ENCODE peak calls at places on chromosomes 5 and 9, in six cellular contexts. K, C, O, J, U and Q are unnamed samples.

GRCh38 chr5:141354900-141355469 is at the start of gene PCDHGA4:
- DNase-seq in K (no peak), O (peak), J (no peak), U (no peak), C (no peak), Q (no peak)

GRCh38 chr9:133323991-133324703 is 11.8 kb downstream of the SURF6 start:
- DNase-seq in O (no peak), U (no peak), C (peak), K (no peak), J (no peak), Q (no peak)

GRCh38 chr5:164202338-164202737 is 696.9 kb downstream of the MAT2B start:
- DNase-seq in C (no peak), U (no peak), K (no peak), O (peak), J (no peak), Q (no peak)

GRCh38 chr9:76798527-76798926 is 34.3 kb downstream of the PCA3 start:
- DNase-seq in C (no peak), U (no peak), J (no peak), O (no peak), K (no peak), Q (no peak)

GRCh38 chr5:1299511-1299850 is 4.6 kb upstream of the TERT start:
- DNase-seq in O (no peak), J (no peak), U (no peak), C (no peak), K (no peak), Q (no peak)

GRCh38 chr5:72487151-72487550 is 20.1 kb downstream of the ZNF366 start:
- DNase-seq in C (no peak), O (no peak), K (no peak), U (no peak), J (no peak), Q (no peak)

GRCh38 chr9:99366183-99366582 is 144.1 kb downstream of the SEC61B start:
- DNase-seq in O (no peak), J (no peak), C (no peak), K (no peak), U (no peak), Q (no peak)

GRCh38 chr9:19641046-19641445 is 147.8 kb downstream of the SLC24A2 start:
- DNase-seq in U (no peak), K (no peak), C (no peak), J (no peak), O (no peak), Q (no peak)

GRCh38 chr5:111271885-111272284 is 47.7 kb downstream of the CAMK4 start:
- DNase-seq in C (no peak), K (no peak), J (no peak), O (no peak), U (no peak), Q (no peak)

GRCh38 chr5:36965179-36965578 is 88.6 kb downstream of the NIPBL start:
- DNase-seq in K (no peak), J (no peak), O (no peak), C (no peak), U (no peak), Q (no peak)

GRCh38 chr5:103120607-103121200 is 603 bp downstream of the PPIP5K2 start:
- DNase-seq in O (peak), C (no peak), U (no peak), J (peak), K (no peak), Q (no peak)

GRCh38 chr5:159903134-159903533 is 13.1 kb upstream of the ADRA1B start:
- DNase-seq in C (no peak), U (no peak), K (no peak), O (no peak), J (no peak), Q (no peak)

GRCh38 chr9:113589890-113590289 is 126.4 kb downstream of the RGS3 start:
- DNase-seq in U (no peak), K (no peak), O (peak), C (peak), J (no peak), Q (no peak)

GRCh38 chr5:112419050-112419595 is at the start of gene EPB41L4A:
- DNase-seq in J (peak), U (peak), K (peak), C (peak), O (no peak), Q (peak)

GRCh38 chr5:136525546-136525945 is 160.2 kb upstream of the TRPC7 start:
- DNase-seq in C (no peak), J (no peak), U (no peak), K (no peak), O (no peak), Q (no peak)

GRCh38 chr5:41083306-41083705 is 12.2 kb upstream of the MROH2B start:
- DNase-seq in C (no peak), J (no peak), K (no peak), O (peak), U (no peak), Q (no peak)

DNA sequence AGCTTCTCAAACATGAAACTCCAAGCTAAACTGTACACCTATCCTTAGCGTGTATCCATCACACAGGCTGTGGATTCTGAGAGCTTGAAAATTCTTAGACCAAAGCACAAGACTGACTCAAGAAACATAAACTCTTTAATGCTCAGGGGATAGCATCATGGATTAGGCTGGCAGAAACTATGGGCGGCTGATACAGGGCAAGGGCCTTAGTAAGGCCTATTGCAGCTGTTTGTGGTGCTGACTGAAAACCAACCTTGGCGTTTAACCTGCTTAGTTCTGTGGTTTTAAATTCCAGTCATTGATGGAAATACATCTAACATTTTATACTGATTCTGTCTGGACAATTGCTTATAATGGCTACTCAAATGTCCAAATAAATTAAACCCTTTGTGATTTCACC is 183.7 kb downstream of the TLR4 start:
- DNase-seq in U (no peak), K (no peak), C (no peak), O (no peak), J (no peak), Q (no peak)
- H3K27ac ChIP-seq in U (no peak), K (no peak), C (no peak), O (no peak), J (no peak), Q (no peak)

DNA sequence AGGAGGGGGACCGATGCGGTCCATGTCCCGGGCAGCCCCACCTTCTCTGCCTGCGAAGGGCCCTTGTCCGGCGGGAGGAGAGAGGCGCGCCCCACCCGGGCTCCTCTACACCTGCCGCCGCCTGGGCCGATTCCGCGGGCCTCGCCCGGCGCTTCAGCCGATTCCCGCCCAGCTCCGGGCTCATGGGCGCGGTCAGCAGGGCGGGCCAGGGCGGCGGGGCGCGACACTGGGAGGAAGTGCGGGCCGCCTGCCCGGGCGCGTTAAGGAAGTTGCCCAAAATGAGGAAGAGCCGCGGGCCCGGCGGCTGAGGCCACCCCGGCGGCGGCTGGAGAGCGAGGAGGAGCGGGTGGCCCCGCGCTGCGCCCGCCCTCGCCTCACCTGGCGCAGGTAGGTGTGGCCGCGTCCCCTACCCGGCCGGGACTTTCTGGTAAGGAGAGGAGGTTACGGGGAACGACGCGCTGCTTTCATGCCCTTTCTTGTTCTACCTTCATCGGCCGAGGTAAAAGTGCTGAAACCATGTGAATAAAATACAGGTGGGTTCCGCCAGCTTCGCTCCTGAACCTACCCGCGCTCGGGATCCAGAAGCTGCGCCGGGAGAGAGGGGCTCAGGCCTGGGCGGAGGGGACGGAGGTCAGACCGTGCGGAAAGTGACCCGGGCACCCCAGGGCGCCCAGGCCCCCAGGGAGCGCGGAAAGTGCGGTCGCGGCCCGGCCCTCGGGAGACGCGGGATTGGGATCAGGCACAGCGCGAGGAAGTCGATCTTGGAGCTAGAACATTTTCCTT is at the start of gene SYK:
- DNase-seq in J (peak), U (peak), O (no peak), K (no peak), C (peak), Q (peak)
- H3K4me3 ChIP-seq in J (peak), U (peak), O (no peak), K (no peak), C (peak), Q (peak)

GRCh38 chr9:124449381-124450151 is 685 bp upstream of the ADGRD2 start:
- DNase-seq in K (no peak), U (peak), J (no peak), O (no peak), C (peak), Q (no peak)

GRCh38 chr9:124450241-124450924 is at the start of gene ADGRD2:
- DNase-seq in J (no peak), K (no peak), U (peak), O (peak), C (peak), Q (peak)

GRCh38 chr9:124450931-124451661 is 845 bp downstream of the ADGRD2 start:
- DNase-seq in C (peak), J (no peak), O (no peak), K (no peak), U (no peak), Q (no peak)

GRCh38 chr9:124447297-124447661 is 3.0 kb upstream of the ADGRD2 start:
- DNase-seq in U (no peak), K (no peak), O (no peak), C (peak), J (no peak), Q (no peak)

DNA sequence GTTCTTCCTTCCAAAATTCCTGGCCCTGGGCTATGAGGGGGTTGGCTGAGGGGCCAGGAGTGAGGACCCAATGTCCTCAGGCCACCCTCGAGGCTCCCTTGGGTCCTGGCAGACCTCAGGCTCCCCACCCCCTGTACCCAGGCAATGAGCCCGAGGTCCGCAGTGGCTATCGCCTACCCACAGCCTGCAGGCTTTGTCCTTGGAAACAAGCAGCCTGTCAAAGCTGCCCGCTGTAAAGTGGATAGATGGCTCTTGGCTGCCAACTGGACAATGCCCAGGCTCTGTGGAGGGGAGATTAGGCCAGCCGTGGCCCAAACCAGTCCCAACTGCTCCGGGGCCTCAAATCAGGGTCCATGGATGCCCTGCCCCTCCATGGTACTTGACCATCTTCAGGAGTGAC is 2.2 kb upstream of the ADGRD2 start:
- DNase-seq in U (peak), J (no peak), C (peak), K (no peak), O (no peak), Q (peak)
- TF ChIP-seq POLR2A in U (no peak), J (no peak), C (no peak), K (no peak), O (no peak), Q (no peak)

GRCh38 chr9:18448101-18448500 is 25.9 kb upstream of the ADAMTSL1 start:
- DNase-seq in J (no peak), C (no peak), K (no peak), U (no peak), O (no peak), Q (no peak)
- H3K27ac ChIP-seq in J (no peak), C (no peak), K (peak), U (no peak), O (no peak), Q (no peak)

DNA sequence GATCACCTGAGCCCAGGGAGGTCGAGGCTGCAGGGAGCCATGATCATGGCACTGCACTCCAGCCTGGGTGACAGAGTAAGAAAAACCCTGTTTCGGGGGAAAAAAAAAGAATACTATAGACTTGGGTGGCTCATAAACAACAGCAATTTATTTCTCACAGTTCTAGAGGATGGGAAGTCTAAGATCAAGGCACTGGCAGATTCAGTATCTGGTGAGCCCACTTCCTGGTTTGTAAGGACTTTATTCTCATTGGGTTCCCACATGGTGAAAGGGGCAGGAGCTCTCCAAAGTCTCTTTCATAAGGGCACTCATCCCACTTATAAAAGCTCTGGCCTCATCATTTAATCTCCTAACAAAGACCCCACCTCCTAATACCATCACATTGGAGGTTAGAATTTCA is 8.7 kb downstream of the HINT1 start:
- DNase-seq in K (no peak), J (no peak), U (no peak), C (no peak), O (no peak), Q (no peak)
- H3K4me3 ChIP-seq in K (no peak), J (no peak), U (no peak), C (no peak), O (no peak), Q (no peak)

GRCh38 chr5:149355688-149356087 is 2.2 kb upstream of the PCYOX1L start:
- DNase-seq in U (no peak), J (no peak), K (no peak), O (no peak), C (no peak), Q (no peak)

GRCh38 chr5:149358294-149358651 is 427 bp downstream of the PCYOX1L start:
- DNase-seq in O (no peak), J (peak), K (peak), U (no peak), C (peak), Q (peak)

GRCh38 chr5:149356391-149356790 is 1.5 kb upstream of the PCYOX1L start:
- DNase-seq in K (no peak), U (no peak), J (no peak), C (no peak), O (no peak), Q (no peak)

GRCh38 chr5:149358818-149359217 is 972 bp downstream of the PCYOX1L start:
- DNase-seq in O (peak), J (no peak), C (no peak), U (no peak), K (no peak), Q (no peak)

DNA sequence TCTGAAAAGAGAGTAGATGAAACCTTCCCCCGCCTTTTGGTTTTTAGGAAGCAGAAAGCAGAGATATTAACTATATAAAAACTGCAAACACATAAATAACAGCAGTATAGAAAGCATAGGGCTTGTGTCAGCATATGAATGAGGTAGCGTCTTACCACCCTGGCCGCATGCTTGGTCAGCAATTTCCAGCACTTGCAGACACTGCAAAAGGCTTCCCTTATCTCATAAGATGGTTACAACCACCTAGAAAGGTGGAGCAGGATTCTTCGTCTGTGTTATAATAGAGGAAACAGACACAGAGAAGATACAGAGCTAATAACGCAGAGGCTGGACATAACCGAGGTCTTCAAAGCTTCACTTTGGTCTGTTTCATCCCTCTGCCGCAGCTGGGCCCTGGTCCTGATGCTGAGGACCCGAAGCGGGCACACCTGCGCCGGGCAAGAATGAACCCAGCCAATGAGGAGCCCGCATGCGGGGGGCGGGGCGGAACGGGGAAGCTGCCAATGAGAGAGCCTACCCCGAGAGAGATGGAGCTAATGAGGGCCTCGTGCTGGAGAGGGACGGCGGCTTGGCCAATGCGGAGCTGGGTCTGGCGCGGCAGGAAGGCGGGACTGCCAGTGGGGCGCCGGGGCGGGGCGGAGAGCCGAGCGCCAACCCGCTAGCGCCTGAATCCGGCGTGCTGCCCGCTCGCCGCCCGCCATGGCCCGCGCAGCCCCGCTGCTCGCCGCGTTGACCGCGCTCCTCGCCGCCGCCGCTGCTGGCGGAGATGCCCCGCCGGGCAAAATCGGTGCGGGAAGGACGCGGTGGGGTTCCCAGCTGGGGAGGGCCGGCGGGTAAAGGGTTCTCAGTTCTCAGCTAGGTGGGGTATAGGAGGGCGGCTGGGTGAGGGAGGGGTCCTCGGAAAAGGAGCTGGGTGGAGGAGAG is at the start of gene PCYOX1L:
- DNase-seq in U (peak), K (peak), C (peak), O (peak), J (peak), Q (peak)
- TF ChIP-seq POLR2A in U (no peak), K (peak), C (no peak), O (no peak), J (no peak), Q (no peak)